ENCODE peak calls at places on chromosomes 4 and X, in five cellular contexts. M is GM06990, D is choroid plexus epithelial cell, Y is GM12865, P is fibroblast of pulmonary artery. I is an unnamed sample.

GRCh38 chr4:155371432-155372043 is 5.2 kb downstream of the MAP9 start:
- DNase-seq in Y (peak; percentile 21), P (peak; percentile 61), D (peak; percentile 59), M (no peak), I (no peak)

GRCh38 chrX:127762663-127763062 is 289.5 kb downstream of the ACTRT1 start:
- DNase-seq in Y (no peak), D (no peak), M (no peak), P (no peak), I (no peak)

GRCh38 chr4:111937368-111937767 is 207.9 kb upstream of the FAM241A start:
- DNase-seq in M (no peak), Y (peak; percentile 36), P (peak; percentile 51), D (peak; percentile 57), I (no peak)

GRCh38 chr4:110087116-110087708 is 111.2 kb downstream of the ELOVL6 start:
- DNase-seq in M (no peak), D (peak; percentile 84), Y (no peak), P (peak; percentile 91), I (peak; percentile 63)

GRCh38 chr4:141713771-141714445 is 77.5 kb downstream of the IL15 start:
- DNase-seq in Y (no peak), D (peak; percentile 67), M (no peak), P (peak; percentile 42), I (no peak)

GRCh38 chrX:134734343-134735001 is 76.2 kb upstream of the PLAC1 start:
- DNase-seq in P (peak; percentile 51), D (no peak), M (no peak), Y (peak; percentile 3), I (peak; percentile 50)

GRCh38 chr4:163672751-163673150 is 178.3 kb downstream of the TMA16 start:
- DNase-seq in D (no peak), Y (no peak), M (no peak), P (no peak), I (no peak)

GRCh38 chrX:115560211-115560977 is 580 bp upstream of the PLS3 start:
- DNase-seq in P (peak; percentile 69), Y (no peak), D (peak; percentile 52), M (no peak), I (no peak)

GRCh38 chrX:103779156-103779555 is 2.5 kb downstream of the PLP1 start:
- DNase-seq in D (peak; percentile 37), Y (no peak), M (no peak), P (peak; percentile 67), I (no peak)

GRCh38 chr4:68873218-68873502 is 57.4 kb downstream of the UGT2B10 start:
- DNase-seq in M (no peak), P (no peak), D (no peak), Y (no peak), I (no peak)

GRCh38 chrX:64975491-64975890 is 759 bp downstream of the ZC4H2 start:
- DNase-seq in M (peak; percentile 12), Y (peak; percentile 7), D (peak; percentile 5), P (peak; percentile 15), I (no peak)

GRCh38 chr4:1511441-1512041 is 105.3 kb upstream of the NKX1-1 start:
- DNase-seq in D (peak; percentile 90), Y (peak; percentile 3), M (no peak), P (peak; percentile 16), I (no peak)

GRCh38 chr4:79757580-79757979 is 315.4 kb downstream of the ANTXR2 start:
- DNase-seq in P (no peak), Y (no peak), M (no peak), D (no peak), I (no peak)

GRCh38 chr4:127698789-127699200 is 31.4 kb upstream of the SLC25A31 start:
- DNase-seq in M (peak; percentile 85), D (peak; percentile 97), P (peak; percentile 89), Y (peak; percentile 82), I (peak; percentile 20)

GRCh38 chr4:2591189-2591588 is 54.7 kb downstream of the FAM193A start:
- DNase-seq in P (peak; percentile 69), Y (no peak), D (peak; percentile 72), M (no peak), I (no peak)

GRCh38 chr4:82431026-82431745 is 796 bp downstream of the ENOPH1 start:
- DNase-seq in D (peak; percentile 46), M (peak; percentile 68), Y (peak; percentile 48), P (peak; percentile 29), I (no peak)

GRCh38 chrX:41480508-41481260 is 33.5 kb downstream of the NYX start:
- DNase-seq in P (no peak), M (no peak), D (no peak), Y (no peak), I (no peak)

GRCh38 chrX:41912922-41913321 is 10.4 kb downstream of the CASK start:
- DNase-seq in D (no peak), M (no peak), Y (no peak), P (no peak), I (no peak)

GRCh38 chrX:29869837-29870236 is 345.5 kb upstream of the MAGEB2 start:
- DNase-seq in M (no peak), P (no peak), Y (no peak), D (no peak), I (no peak)

GRCh38 chr4:173332963-173333657 is 1.0 kb downstream of the HMGB2 start:
- DNase-seq in D (peak; percentile 16), P (no peak), M (peak; percentile 20), Y (no peak), I (no peak)

GRCh38 chr4:133058701-133059100 is 90.4 kb upstream of the PCDH10 start:
- DNase-seq in D (no peak), P (no peak), Y (no peak), M (no peak), I (no peak)

GRCh38 chrX:87702795-87703194 is 185.2 kb downstream of the KLHL4 start:
- DNase-seq in D (peak; percentile 27), P (peak; percentile 3), M (no peak), Y (no peak), I (no peak)

GRCh38 chr4:85779165-85779564 is 304.2 kb downstream of the ARHGAP24 start:
- DNase-seq in D (peak; percentile 82), M (no peak), P (peak; percentile 81), Y (peak; percentile 15), I (no peak)

GRCh38 chr4:121237069-121237399 is 72.9 kb upstream of the TNIP3 start:
- DNase-seq in Y (no peak), M (no peak), D (peak; percentile 74), P (no peak), I (no peak)

GRCh38 chrX:54808109-54808604 is 612 bp downstream of the MAGED2 start:
- DNase-seq in Y (no peak), M (no peak), D (no peak), P (no peak), I (no peak)

GRCh38 chrX:119694601-119695534 is 1.9 kb upstream of the SEPTIN6 start:
- DNase-seq in D (no peak), P (no peak), M (peak; percentile 58), Y (no peak), I (no peak)

GRCh38 chr4:33386761-33387160 is 2666.6 kb downstream of the PCDH7 start:
- DNase-seq in D (peak; percentile 5), Y (no peak), M (no peak), P (peak; percentile 35), I (no peak)

GRCh38 chr4:118221193-118221800 is 131.5 kb downstream of the PRSS12 start:
- DNase-seq in M (no peak), P (no peak), D (no peak), Y (no peak), I (no peak)

GRCh38 chrX:30881797-30882196 is 7.3 kb downstream of the TAB3 start:
- DNase-seq in Y (no peak), P (no peak), M (no peak), D (no peak), I (no peak)

GRCh38 chr4:54547299-54548097 is 110.3 kb upstream of the KIT start:
- DNase-seq in P (no peak), Y (peak; percentile 59), M (no peak), D (no peak), I (no peak)

GRCh38 chr4:161256716-161257115 is 907.1 kb downstream of the FSTL5 start:
- DNase-seq in Y (peak; percentile 29), D (peak; percentile 41), M (no peak), P (no peak), I (no peak)

DNA sequence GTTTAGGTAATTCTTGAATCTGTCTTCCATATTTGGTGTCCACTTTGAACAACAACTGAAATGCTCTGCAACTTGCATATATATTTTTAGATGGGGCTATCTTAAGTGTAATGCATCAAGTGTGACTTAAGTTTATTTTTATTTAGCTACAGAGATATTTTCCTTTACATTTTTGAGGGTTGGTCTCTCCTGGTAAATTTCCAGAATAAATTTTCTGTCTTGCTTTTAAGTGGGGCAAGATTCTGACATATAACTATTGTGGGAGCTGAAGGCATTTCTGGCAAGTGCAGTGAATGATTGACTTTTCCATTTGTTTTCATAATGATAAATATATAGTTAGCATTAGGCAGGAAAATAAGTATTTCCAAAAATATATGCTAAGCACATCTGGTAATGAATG is 18.8 kb downstream of the UNC5C start:
- DNase-seq in Y (no peak), M (no peak), P (no peak), D (no peak), I (no peak)
- H3K4me3 ChIP-seq in Y (no peak overlapping the region), M (no peak overlapping the region), P (no peak overlapping the region), D (no peak overlapping the region), I (no peak overlapping the region)

DNA sequence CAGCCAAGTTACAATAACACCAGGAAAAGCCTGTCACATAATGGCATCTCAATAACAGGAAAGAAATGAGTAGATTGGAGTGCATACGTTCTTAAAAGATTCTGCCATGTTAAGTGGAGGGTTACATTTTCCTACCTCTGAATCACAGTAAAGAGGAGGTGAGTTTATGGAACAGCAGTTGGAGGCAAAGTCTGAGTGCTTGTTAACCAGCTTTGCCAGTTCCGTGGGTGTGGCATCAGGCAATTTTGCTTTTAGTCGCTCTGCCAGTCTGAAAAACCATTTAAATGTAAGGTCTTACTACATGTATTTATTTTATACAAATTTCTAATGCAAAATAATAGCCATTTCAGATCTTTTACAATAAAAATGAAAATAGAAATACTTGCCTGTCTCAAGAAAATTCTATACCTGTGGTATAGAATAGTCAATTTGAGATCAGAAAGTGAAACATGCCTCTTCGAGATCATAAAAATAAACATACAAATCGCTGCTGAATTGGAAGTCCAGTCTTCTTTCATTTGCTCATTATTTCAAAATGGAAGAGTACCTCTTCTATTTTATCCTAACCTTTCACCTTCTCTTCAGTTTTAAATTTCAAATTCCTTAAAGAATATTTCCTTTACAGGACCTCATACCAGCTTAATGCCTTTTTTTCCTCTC is 31.4 kb downstream of the GC start:
- DNase-seq in Y (peak; percentile 3), M (no peak), P (no peak), D (no peak), I (no peak)
- H3K4me3 ChIP-seq in Y (no peak overlapping the region), M (no peak overlapping the region), P (no peak overlapping the region), D (no peak overlapping the region), I (no peak overlapping the region)

GRCh38 chrX:100409316-100410082 is 574 bp downstream of the PCDH19 start:
- DNase-seq in Y (no peak), P (peak; percentile 10), M (no peak), D (peak; percentile 8), I (no peak)

GRCh38 chrX:100407147-100407783 is 2.8 kb downstream of the PCDH19 start:
- DNase-seq in P (no peak), D (no peak), M (no peak), Y (no peak), I (no peak)

GRCh38 chrX:100408643-100409315 is 1.3 kb downstream of the PCDH19 start:
- DNase-seq in Y (no peak), P (no peak), D (no peak), M (no peak), I (no peak)

GRCh38 chrX:100410083-100410590 is at the start of gene PCDH19:
- DNase-seq in Y (peak; percentile 4), M (no peak), D (peak; percentile 61), P (peak; percentile 62), I (no peak)

GRCh38 chrX:100407784-100408642 is 2.1 kb downstream of the PCDH19 start:
- DNase-seq in M (no peak), Y (no peak), P (no peak), D (no peak), I (no peak)
- H3K4me3 ChIP-seq in M (no peak overlapping the region), Y (no peak overlapping the region), P (no peak overlapping the region), D (no peak overlapping the region), I (no peak overlapping the region)

GRCh38 chr4:168408620-168409019 is 71.7 kb downstream of the DDX60L start:
- DNase-seq in Y (no peak), P (peak; percentile 98), M (no peak), D (peak; percentile 92), I (peak; percentile 80)
- H3K4me3 ChIP-seq in Y (no peak overlapping the region), P (no peak overlapping the region), M (no peak overlapping the region), D (no peak overlapping the region), I (no peak overlapping the region)